ENCODE peak calls at places on chromosomes 2 and 18, in nine cellular contexts. A is A549; X is cardiac fibroblast; R is CD4-positive, alpha-beta memory T cell; Q is psoas muscle; D is astrocyte of the cerebellum; K is AG04449; O is mesendoderm; E is foreskin fibroblast. Y is an unnamed sample.

GRCh38 chr2:160493227-160494028 is at the start of gene RBMS1:
- DNase-seq in X (peak), O (peak), D (no peak), Q (peak), A (peak), E (peak), K (no peak), R (peak), Y (peak)

GRCh38 chr18:8706545-8706980 is 1.2 kb downstream of the MTCL1 start:
- DNase-seq in Q (no peak), D (no peak), R (no peak), K (no peak), O (no peak), X (no peak), E (peak), A (no peak), Y (no peak)

GRCh38 chr2:99354060-99354459 is 16.9 kb downstream of the EIF5B start:
- DNase-seq in K (no peak), X (peak), A (no peak), O (no peak), Q (no peak), R (no peak), E (peak), D (no peak), Y (no peak)

GRCh38 chr18:68298340-68298739 is 416.6 kb downstream of the TMX3 start:
- DNase-seq in E (no peak), R (no peak), X (no peak), Q (no peak), A (no peak), O (no peak), D (no peak), K (no peak), Y (no peak)

GRCh38 chr2:182650704-182651103 is 65.4 kb upstream of the DNAJC10 start:
- DNase-seq in O (peak), A (peak), E (peak), X (peak), D (peak), Q (no peak), R (no peak), K (peak), Y (peak)

GRCh38 chr18:62521588-62521987 is 1.2 kb upstream of the ZCCHC2 start:
- DNase-seq in O (no peak), A (no peak), X (peak), E (peak), D (no peak), K (no peak), R (no peak), Q (no peak), Y (no peak)

GRCh38 chr18:8300749-8301148 is 308.5 kb upstream of the RAB12 start:
- DNase-seq in D (no peak), A (no peak), R (no peak), K (no peak), Q (no peak), O (no peak), X (no peak), E (peak), Y (no peak)

GRCh38 chr18:63223837-63224236 is 95.7 kb downstream of the BCL2 start:
- DNase-seq in X (no peak), A (no peak), O (no peak), D (no peak), R (no peak), K (no peak), E (no peak), Q (no peak), Y (no peak)

GRCh38 chr2:219308142-219309093 is 783 bp downstream of the PTPRN start:
- DNase-seq in K (no peak), D (no peak), E (peak), O (peak), X (peak), R (peak), Q (peak), A (peak), Y (peak)

GRCh38 chr2:196324212-196324611 is 152.8 kb upstream of the STK17B start:
- DNase-seq in E (peak), R (no peak), D (no peak), X (peak), Q (no peak), A (no peak), O (no peak), K (no peak), Y (no peak)

GRCh38 chr2:113963965-113964364 is 74.1 kb downstream of the ACTR3 start:
- DNase-seq in K (no peak), A (no peak), Q (no peak), X (no peak), R (no peak), O (no peak), E (no peak), D (no peak), Y (no peak)

GRCh38 chr2:112529751-112530150 is 12.5 kb upstream of the POLR1B start:
- DNase-seq in E (no peak), A (no peak), X (no peak), D (no peak), R (no peak), O (peak), K (no peak), Q (no peak), Y (no peak)

GRCh38 chr2:237130562-237131421 is 45.1 kb downstream of the COPS8 start:
- DNase-seq in X (no peak), A (no peak), K (no peak), R (no peak), Q (no peak), D (no peak), O (no peak), E (no peak), Y (no peak)

GRCh38 chr2:40178971-40179370 is 272.9 kb downstream of the SLC8A1 start:
- DNase-seq in D (no peak), X (peak), O (no peak), A (no peak), K (no peak), E (peak), Q (no peak), R (no peak), Y (no peak)

GRCh38 chr18:27240383-27240782 is 55.3 kb upstream of the CHST9 start:
- DNase-seq in D (no peak), Q (no peak), O (no peak), K (no peak), X (no peak), R (no peak), E (no peak), A (no peak), Y (no peak)

GRCh38 chr2:201420442-201421113 is 30.7 kb downstream of the TRAK2 start:
- DNase-seq in X (peak), O (no peak), E (peak), K (no peak), D (no peak), R (no peak), Q (no peak), A (no peak), Y (no peak)

GRCh38 chr18:51541230-51541629 is 343.7 kb upstream of the MEX3C start:
- DNase-seq in Q (no peak), A (no peak), E (no peak), X (no peak), O (no peak), R (no peak), D (no peak), K (no peak), Y (no peak)

GRCh38 chr18:33317640-33318039 is 122.9 kb downstream of the CCDC178 start:
- DNase-seq in O (no peak), X (no peak), A (no peak), K (no peak), Q (no peak), R (no peak), E (no peak), D (no peak), Y (no peak)

GRCh38 chr18:76491436-76491800 is 3.6 kb downstream of the ZNF516 start:
- DNase-seq in Q (peak), O (peak), X (peak), E (peak), R (peak), D (no peak), K (no peak), A (peak), Y (peak)

GRCh38 chr2:10039658-10040410 is 3.5 kb upstream of the KLF11 start:
- DNase-seq in A (no peak), Q (peak), D (no peak), E (peak), X (no peak), K (no peak), O (no peak), R (no peak), Y (no peak)

GRCh38 chr2:230866704-230867561 is 2.2 kb downstream of the ITM2C start:
- DNase-seq in X (peak), R (peak), Q (peak), K (no peak), E (peak), O (no peak), D (no peak), A (no peak), Y (no peak)

GRCh38 chr2:43331428-43331827 is 105.0 kb upstream of the ZFP36L2 start:
- DNase-seq in Q (no peak), E (peak), K (no peak), D (no peak), R (no peak), X (no peak), O (no peak), A (no peak), Y (no peak)

GRCh38 chr18:76445275-76445674 is 49.8 kb downstream of the ZNF516 start:
- DNase-seq in R (no peak), D (peak), O (no peak), X (peak), K (peak), A (peak), Q (no peak), E (peak), Y (no peak)

GRCh38 chr2:74086001-74086400 is 61.7 kb downstream of the BOLA3 start:
- DNase-seq in K (no peak), D (no peak), Q (no peak), X (no peak), A (no peak), E (no peak), R (no peak), O (no peak), Y (no peak)

GRCh38 chr2:145344076-145344724 is 824.3 kb upstream of the ZEB2 start:
- DNase-seq in K (no peak), O (no peak), R (no peak), D (peak), A (no peak), E (peak), Q (no peak), X (peak), Y (no peak)

GRCh38 chr2:195498176-195498575 is 158.8 kb upstream of the SLC39A10 start:
- DNase-seq in Q (no peak), E (peak), D (no peak), K (no peak), X (peak), R (peak), O (peak), A (no peak), Y (peak)

GRCh38 chr2:144475044-144475443 is 44.9 kb downstream of the ZEB2 start:
- DNase-seq in O (no peak), D (no peak), Q (no peak), X (no peak), K (no peak), R (no peak), E (no peak), A (no peak), Y (no peak)

GRCh38 chr2:196369967-196370366 is 198.6 kb upstream of the STK17B start:
- DNase-seq in Q (no peak), R (no peak), X (no peak), A (no peak), D (no peak), E (no peak), K (no peak), O (peak), Y (no peak)

GRCh38 chr2:66495788-66496640 is 61.1 kb downstream of the MEIS1 start:
- DNase-seq in O (peak), K (peak), R (no peak), Q (peak), D (peak), A (peak), E (peak), X (peak), Y (no peak)

GRCh38 chr18:29840101-29840500 is 1202.4 kb downstream of the DSC3 start:
- DNase-seq in K (no peak), E (peak), D (peak), Q (no peak), A (no peak), R (no peak), X (peak), O (peak), Y (no peak)

GRCh38 chr2:207054521-207054920 is 111.2 kb downstream of the KLF7 start:
- DNase-seq in D (no peak), O (no peak), Q (no peak), E (peak), K (no peak), R (no peak), X (peak), A (no peak), Y (no peak)

GRCh38 chr2:65276604-65277003 is 49.0 kb downstream of the ACTR2 start:
- DNase-seq in O (no peak), Q (no peak), K (no peak), D (no peak), A (no peak), R (no peak), E (peak), X (no peak), Y (no peak)

GRCh38 chr2:127092951-127093516 is 13.9 kb downstream of the BIN1 start:
- DNase-seq in X (no peak), E (no peak), K (no peak), O (no peak), Q (peak), R (no peak), A (no peak), D (no peak), Y (no peak)

GRCh38 chr2:204258900-204259299 is 286.4 kb upstream of the PARD3B start:
- DNase-seq in Q (no peak), D (no peak), X (no peak), R (no peak), K (no peak), O (no peak), E (no peak), A (no peak), Y (no peak)

GRCh38 chr2:8487461-8487932 is 194.4 kb upstream of the ID2 start:
- DNase-seq in E (no peak), X (no peak), D (peak), Q (no peak), K (no peak), O (peak), A (no peak), R (no peak), Y (no peak)
- H3K4me3 ChIP-seq in E (no peak), X (no peak), D (no peak), Q (no peak), K (no peak), O (no peak), A (no peak), R (peak), Y (no peak)

GRCh38 chr2:85596486-85597143 is 1.1 kb downstream of the RNF181 start:
- DNase-seq in D (no peak), O (no peak), K (no peak), R (no peak), Q (peak), A (no peak), X (no peak), E (no peak), Y (no peak)

GRCh38 chr2:85593023-85593422 is 2.5 kb upstream of the RNF181 start:
- DNase-seq in A (no peak), Q (peak), K (no peak), X (no peak), E (no peak), R (no peak), D (no peak), O (no peak), Y (no peak)

GRCh38 chr2:85595378-85596232 is at the start of gene RNF181:
- DNase-seq in O (peak), E (peak), Q (peak), X (peak), D (peak), K (peak), A (peak), R (peak), Y (peak)

GRCh38 chr2:85597241-85597640 is 1.7 kb downstream of the RNF181 start:
- DNase-seq in K (no peak), O (no peak), D (no peak), E (no peak), X (no peak), R (no peak), A (no peak), Q (no peak), Y (no peak)

GRCh38 chr2:85594715-85595377 is 699 bp upstream of the RNF181 start:
- DNase-seq in R (no peak), O (no peak), A (no peak), K (no peak), E (no peak), D (no peak), Q (peak), X (no peak), Y (no peak)
- H3K4me3 ChIP-seq in R (peak), O (peak), A (peak), K (peak), E (peak), D (peak), Q (peak), X (peak), Y (peak)

GRCh38 chr2:27379383-27379839 is 1.1 kb downstream of the ZNF513 start:
- DNase-seq in Q (no peak), K (no peak), A (no peak), R (no peak), O (no peak), X (no peak), E (no peak), D (no peak), Y (no peak)

GRCh38 chr2:27376866-27377617 is 3.5 kb downstream of the ZNF513 start:
- DNase-seq in A (no peak), O (no peak), R (no peak), X (no peak), Q (no peak), D (no peak), E (no peak), K (no peak), Y (no peak)

GRCh38 chr2:27378809-27379290 is 1.7 kb downstream of the ZNF513 start:
- DNase-seq in O (no peak), X (no peak), R (no peak), E (no peak), A (no peak), Q (no peak), K (no peak), D (no peak), Y (no peak)

GRCh38 chr2:27377618-27378095 is 2.9 kb downstream of the ZNF513 start:
- DNase-seq in D (no peak), O (no peak), R (no peak), Q (peak), A (no peak), K (no peak), X (no peak), E (no peak), Y (no peak)

GRCh38 chr2:27378096-27378808 is 2.3 kb downstream of the ZNF513 start:
- DNase-seq in X (no peak), O (no peak), E (peak), R (no peak), K (no peak), Q (peak), D (no peak), A (peak), Y (no peak)
- H3K4me3 ChIP-seq in X (no peak), O (no peak), E (no peak), R (no peak), K (no peak), Q (no peak), D (no peak), A (no peak), Y (no peak)

GRCh38 chr2:116442418-116442817 is 1372.1 kb upstream of the DDX18 start:
- DNase-seq in Q (no peak), E (no peak), D (no peak), O (no peak), K (no peak), R (no peak), A (no peak), X (no peak), Y (no peak)
- H3K4me3 ChIP-seq in Q (no peak), E (no peak), D (no peak), O (no peak), K (no peak), R (no peak), A (no peak), X (no peak), Y (no peak)

DNA sequence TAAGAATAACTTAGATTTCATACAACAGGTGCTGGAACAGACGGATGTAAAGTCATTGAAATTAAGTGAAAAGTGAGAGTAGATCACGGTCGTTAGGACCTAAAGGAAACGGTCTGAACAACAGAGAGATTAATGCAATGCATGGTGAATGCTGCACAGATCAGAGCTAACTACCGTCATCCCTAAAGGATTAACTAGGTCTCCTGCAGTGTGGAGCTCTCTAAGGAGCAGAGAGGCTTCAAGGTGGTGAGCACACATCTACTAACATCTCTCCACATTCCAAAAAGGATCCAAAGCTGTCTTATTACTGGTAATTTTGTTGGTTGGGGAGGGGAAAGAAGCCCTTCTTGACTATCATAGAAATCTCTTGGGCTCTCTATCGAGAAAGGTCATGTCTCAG is 75.3 kb downstream of the CABYR start:
- DNase-seq in R (no peak), O (peak), K (no peak), A (no peak), Q (no peak), D (no peak), X (no peak), E (no peak), Y (no peak)
- H3K4me3 ChIP-seq in R (no peak), O (no peak), K (no peak), A (no peak), Q (no peak), D (no peak), X (no peak), E (no peak), Y (no peak)

DNA sequence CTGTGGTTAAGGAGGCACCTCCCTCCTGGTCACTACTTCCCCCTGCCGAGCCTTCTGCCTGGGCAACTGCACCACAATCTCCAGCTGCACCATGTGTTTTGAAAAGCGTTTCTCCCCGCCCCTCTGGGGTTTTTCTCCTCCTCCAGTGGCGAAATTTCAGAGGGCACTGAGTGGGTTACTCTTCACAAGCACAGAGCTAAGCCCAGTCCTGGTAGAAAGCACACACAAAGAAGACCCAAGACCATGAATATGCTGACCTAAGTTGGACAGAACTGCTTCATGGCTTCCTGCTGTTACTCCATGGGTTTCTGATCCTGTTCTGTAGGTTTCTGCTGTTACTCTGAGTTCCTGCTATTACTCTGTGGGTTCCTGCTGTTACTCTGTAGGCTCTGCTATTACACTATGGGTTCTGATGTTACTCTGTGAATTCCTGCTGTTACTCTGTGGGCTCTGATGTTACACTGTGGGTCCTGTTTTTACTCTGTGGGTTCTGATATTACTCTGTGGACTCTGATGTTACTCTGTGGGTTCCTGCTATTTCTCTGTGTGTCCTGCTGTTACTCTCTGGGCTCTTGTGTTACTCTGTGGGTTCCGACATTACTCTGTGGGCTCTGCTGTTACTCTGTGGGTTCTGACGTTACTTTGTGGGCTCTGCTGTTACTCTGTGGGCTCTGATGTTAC is 216.6 kb downstream of the RTP5 start:
- DNase-seq in Q (no peak), K (no peak), D (no peak), E (peak), O (no peak), X (peak), R (peak), A (no peak), Y (no peak)
- H3K4me3 ChIP-seq in Q (no peak), K (no peak), D (no peak), E (no peak), O (no peak), X (no peak), R (no peak), A (no peak), Y (no peak)

GRCh38 chr18:10216809-10217208 is 237.6 kb upstream of the APCDD1 start:
- DNase-seq in E (no peak), X (no peak), R (no peak), K (no peak), D (no peak), Q (no peak), O (no peak), A (no peak), Y (no peak)

GRCh38 chr18:10210077-10210476 is 244.4 kb upstream of the APCDD1 start:
- DNase-seq in E (no peak), A (no peak), D (no peak), Q (no peak), K (no peak), O (no peak), X (no peak), R (no peak), Y (peak)

GRCh38 chr18:10215444-10215843 is 239.0 kb upstream of the APCDD1 start:
- DNase-seq in A (no peak), O (no peak), X (no peak), R (no peak), K (no peak), Q (no peak), D (no peak), E (no peak), Y (no peak)

GRCh38 chr18:10207682-10208081 is 246.8 kb upstream of the APCDD1 start:
- DNase-seq in Q (no peak), D (no peak), R (no peak), X (no peak), A (no peak), E (no peak), K (no peak), O (no peak), Y (no peak)

DNA sequence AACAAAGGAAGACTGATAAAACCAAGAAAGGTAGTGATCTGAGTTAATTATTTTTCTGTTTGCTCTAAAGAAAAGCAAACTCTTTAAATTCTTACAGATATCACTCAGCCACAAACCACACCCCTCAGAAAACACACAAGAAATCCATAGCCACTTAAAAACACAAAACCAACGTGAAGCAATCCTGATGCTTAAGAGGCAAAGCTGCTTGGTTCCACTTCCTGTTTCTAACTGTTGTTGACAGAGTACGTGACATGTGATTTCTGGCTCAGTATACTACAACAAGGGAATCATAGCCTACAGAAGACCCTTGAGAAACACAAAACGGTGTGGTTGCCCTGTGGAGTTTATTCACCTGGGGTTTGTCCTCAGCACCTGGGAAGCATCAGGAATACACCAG is 240.9 kb upstream of the APCDD1 start:
- DNase-seq in O (peak), A (no peak), K (no peak), D (no peak), X (peak), E (peak), R (no peak), Q (no peak), Y (no peak)
- H3K4me3 ChIP-seq in O (no peak), A (no peak), K (no peak), D (no peak), X (no peak), E (no peak), R (no peak), Q (no peak), Y (no peak)

Y was measured in neuronal stem cell.